ENCODE peak calls at places on chromosome 3, in five cellular contexts. O, Y, Q, E and P are unnamed samples.

GRCh38 chr3:25944328-25944727 is 154.4 kb downstream of the OXSM start:
- DNase-seq in E (no peak), Q (no peak), O (no peak), Y (no peak), P (no peak)

GRCh38 chr3:69160525-69160924 is 38.1 kb upstream of the LMOD3 start:
- DNase-seq in E (no peak), Y (no peak), O (no peak), Q (no peak), P (no peak)

GRCh38 chr3:194592798-194593752 is 40.1 kb downstream of the TMEM44 start:
- DNase-seq in Q (peak), E (no peak), Y (no peak), O (no peak), P (no peak)

GRCh38 chr3:189142527-189142926 is 29.2 kb upstream of the TPRG1 start:
- DNase-seq in O (no peak), E (no peak), Q (no peak), Y (no peak), P (no peak)

GRCh38 chr3:28726840-28727239 is 378.2 kb upstream of the AZI2 start:
- DNase-seq in Y (peak), O (no peak), E (no peak), Q (peak), P (peak)

GRCh38 chr3:48069339-48069738 is 53.1 kb upstream of the MAP4 start:
- DNase-seq in E (no peak), Y (no peak), Q (no peak), O (no peak), P (no peak)

GRCh38 chr3:50617096-50617791 is at the start of gene MAPKAPK3:
- DNase-seq in E (peak), Q (peak), Y (peak), O (no peak), P (peak)

GRCh38 chr3:162165346-162165745 is 668.7 kb downstream of the OTOL1 start:
- DNase-seq in Q (no peak), O (no peak), E (no peak), Y (no peak), P (no peak)

GRCh38 chr3:19540464-19540863 is 392.2 kb downstream of the KCNH8 start:
- DNase-seq in O (no peak), Q (no peak), E (no peak), Y (no peak), P (no peak)

GRCh38 chr3:168162172-168162571 is 66.4 kb upstream of the GOLIM4 start:
- DNase-seq in O (no peak), Y (no peak), Q (no peak), E (no peak), P (no peak)

GRCh38 chr3:8962226-8962861 is 928 bp downstream of the RAD18 start:
- DNase-seq in Y (no peak), E (no peak), Q (no peak), O (no peak), P (no peak)

GRCh38 chr3:128681277-128681829 is 30.7 kb upstream of the RPN1 start:
- DNase-seq in E (no peak), Y (no peak), O (no peak), Q (no peak), P (no peak)

GRCh38 chr3:757711-758110 is 335.1 kb upstream of the CNTN6 start:
- DNase-seq in O (no peak), Q (no peak), Y (no peak), E (no peak), P (no peak)

GRCh38 chr3:114498779-114499370 is 205.0 kb downstream of the TIGIT start:
- DNase-seq in Y (peak), O (no peak), E (no peak), Q (no peak), P (no peak)

GRCh38 chr3:43765417-43766030 is 74.8 kb downstream of the ABHD5 start:
- DNase-seq in O (no peak), Y (no peak), Q (no peak), E (no peak), P (no peak)

GRCh38 chr3:67647390-67647878 is 7.0 kb downstream of the SUCLG2 start:
- DNase-seq in Q (peak), Y (peak), E (no peak), O (peak), P (peak)

GRCh38 chr3:139520028-139520737 is 19.4 kb downstream of the RBP1 start:
- DNase-seq in Q (no peak), O (peak), E (no peak), Y (no peak), P (peak)

GRCh38 chr3:120435621-120436020 is 15.2 kb downstream of the FSTL1 start:
- DNase-seq in O (no peak), E (no peak), Q (no peak), Y (no peak), P (no peak)

GRCh38 chr3:179768080-179768479 is 115.2 kb downstream of the USP13 start:
- DNase-seq in Q (no peak), O (no peak), E (no peak), Y (no peak), P (peak)

GRCh38 chr3:56125358-56126005 is 342.8 kb downstream of the ERC2 start:
- DNase-seq in Q (no peak), O (no peak), E (peak), Y (no peak), P (no peak)

GRCh38 chr3:64151335-64151871 is 73.9 kb downstream of the PRICKLE2 start:
- DNase-seq in E (no peak), Y (no peak), O (no peak), Q (no peak), P (no peak)

GRCh38 chr3:130242850-130243569 is 102.5 kb upstream of the COL6A5 start:
- DNase-seq in Q (no peak), Y (peak), O (no peak), E (no peak), P (no peak)

GRCh38 chr3:124078978-124079911 is 87.3 kb upstream of the ROPN1 start:
- DNase-seq in E (no peak), Q (no peak), O (no peak), Y (peak), P (no peak)

GRCh38 chr3:149983628-149984027 is 12.9 kb upstream of the PFN2 start:
- DNase-seq in O (no peak), E (no peak), Y (no peak), Q (no peak), P (no peak)

GRCh38 chr3:72782521-72782920 is 65.7 kb downstream of the SHQ1 start:
- DNase-seq in O (no peak), E (no peak), Q (no peak), Y (no peak), P (no peak)

GRCh38 chr3:127690823-127691452 is 18.2 kb downstream of the ABTB1 start:
- DNase-seq in O (no peak), Y (peak), E (no peak), Q (peak), P (no peak)

GRCh38 chr3:167318306-167318705 is 61.8 kb downstream of the ZBBX start:
- DNase-seq in Q (no peak), O (no peak), E (no peak), Y (no peak), P (no peak)

GRCh38 chr3:49162751-49163419 is 3.2 kb downstream of the CCDC71 start:
- DNase-seq in Q (no peak), E (no peak), O (no peak), Y (no peak), P (no peak)

GRCh38 chr3:40292637-40293036 is 16.9 kb upstream of the EIF1B start:
- DNase-seq in Q (no peak), O (no peak), E (no peak), Y (no peak), P (no peak)

GRCh38 chr3:171556133-171556532 is 95.9 kb upstream of the TNIK start:
- DNase-seq in E (no peak), Y (no peak), O (no peak), Q (no peak), P (no peak)

GRCh38 chr3:8668216-8668615 is 23.6 kb upstream of the SSUH2 start:
- DNase-seq in O (no peak), Y (no peak), E (no peak), Q (no peak), P (no peak)

GRCh38 chr3:184459355-184459754 is 79.5 kb downstream of the CHRD start:
- DNase-seq in E (no peak), Q (peak), Y (no peak), O (no peak), P (no peak)

GRCh38 chr3:20254268-20255117 is 68.5 kb upstream of the SGO1 start:
- DNase-seq in Y (no peak), Q (no peak), O (no peak), E (no peak), P (no peak)

GRCh38 chr3:1699361-1699920 is 399.2 kb upstream of the CNTN4 start:
- DNase-seq in O (no peak), E (peak), Y (no peak), Q (no peak), P (no peak)

GRCh38 chr3:194137314-194138097 is 1.6 kb downstream of the HES1 start:
- DNase-seq in E (peak), Q (peak), O (no peak), Y (peak), P (peak)

GRCh38 chr3:43199645-43200036 is 86.7 kb upstream of the SNRK start:
- DNase-seq in O (no peak), Q (no peak), Y (no peak), E (no peak), P (no peak)

GRCh38 chr3:123481071-123481470 is 32.2 kb upstream of the ADCY5 start:
- DNase-seq in Q (no peak), O (no peak), Y (no peak), E (no peak), P (no peak)

GRCh38 chr3:125054436-125055164 is 1.2 kb downstream of the HEG1 start:
- DNase-seq in E (no peak), Y (peak), Q (no peak), O (no peak), P (no peak)

GRCh38 chr3:187077537-187077936 is 61.8 kb downstream of the RPL39L start:
- DNase-seq in Q (no peak), Y (no peak), O (no peak), E (no peak), P (no peak)
- TF ChIP-seq POLR2AphosphoS5 in Q (no peak), Y (peak), O (no peak), E (no peak), P (no peak)

DNA sequence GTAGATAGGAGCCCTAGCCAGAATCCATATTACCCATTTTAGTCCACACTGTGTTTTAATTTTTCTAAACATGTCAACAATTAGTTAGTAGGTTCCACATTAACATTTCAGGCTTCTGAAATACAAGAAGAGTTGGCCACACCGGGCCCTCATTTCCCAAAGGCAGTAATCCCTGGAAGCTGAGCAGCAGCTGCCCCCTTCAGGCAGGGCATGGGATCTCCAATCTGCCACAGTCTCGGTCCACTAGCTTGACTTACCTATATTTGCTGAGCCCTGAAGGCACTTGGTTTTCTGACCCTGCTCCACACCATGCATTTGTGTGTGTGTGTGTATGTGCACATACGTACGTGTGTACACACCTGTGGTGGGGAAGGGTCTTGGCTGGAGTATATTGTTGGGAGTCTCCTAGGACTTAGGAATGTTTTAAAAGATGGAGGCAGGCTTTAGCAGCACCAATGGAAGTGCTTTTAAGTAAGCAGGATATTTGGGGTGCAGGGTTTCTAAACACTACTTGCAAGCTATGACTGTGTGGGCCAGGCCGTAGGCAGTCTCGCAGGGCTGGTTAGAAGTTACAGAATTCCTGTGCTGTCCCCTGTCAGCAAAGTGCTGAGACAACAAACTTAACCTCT is 71.2 kb upstream of the SOX14 start:
- DNase-seq in E (no peak), O (no peak), Y (peak), Q (no peak), P (no peak)
- TF ChIP-seq CTCF in E (no peak), O (peak), Y (peak), Q (no peak), P (no peak)

DNA sequence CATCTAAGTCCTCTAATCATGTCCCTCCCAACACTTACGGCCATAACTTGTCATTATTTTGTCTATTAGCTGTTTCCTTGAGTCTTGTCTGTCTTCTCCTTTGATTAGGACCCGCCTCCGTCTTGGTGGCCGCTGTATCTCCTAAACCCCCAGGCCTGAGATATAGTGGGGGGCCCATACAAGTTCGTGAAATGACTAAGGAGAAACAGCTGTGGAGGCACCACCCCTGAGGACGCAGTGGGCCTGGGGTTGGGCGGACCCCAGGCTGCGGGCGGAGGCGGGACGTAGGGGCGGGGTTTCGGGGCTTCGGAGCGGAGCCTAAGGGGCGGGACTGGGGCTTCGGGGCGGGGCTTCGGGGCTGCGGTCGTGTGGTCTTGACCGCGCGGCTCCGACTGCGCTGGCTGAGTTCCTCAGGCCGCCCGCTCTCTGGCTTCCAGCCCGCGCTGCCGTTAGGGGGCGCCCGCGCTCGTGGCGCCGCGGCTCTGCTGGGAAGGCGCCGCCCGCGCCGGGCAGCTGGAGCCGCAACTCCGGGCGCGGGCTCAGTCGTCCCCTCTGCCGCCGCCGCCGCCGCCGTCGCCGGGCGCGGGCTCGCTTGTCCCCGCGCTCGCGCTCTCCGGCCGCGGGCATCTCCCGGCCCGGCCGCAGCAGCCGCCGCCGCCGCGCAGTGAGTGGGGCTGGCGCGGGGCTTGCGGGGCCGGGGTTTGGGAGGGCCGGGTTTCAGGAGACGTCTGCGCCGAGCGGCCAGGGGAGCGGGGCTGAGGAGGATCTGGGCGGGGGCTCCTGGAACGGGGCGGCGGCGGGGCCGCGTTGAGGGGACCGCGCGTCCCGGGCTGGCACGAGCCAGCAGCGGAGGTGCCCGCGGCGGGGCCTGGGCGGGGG is at the start of gene KCTD6:
- DNase-seq in O (peak), Y (peak), Q (peak), E (peak), P (peak)
- TF ChIP-seq EP300 in O (no peak), Y (peak), Q (no peak), E (no peak), P (no peak)

DNA sequence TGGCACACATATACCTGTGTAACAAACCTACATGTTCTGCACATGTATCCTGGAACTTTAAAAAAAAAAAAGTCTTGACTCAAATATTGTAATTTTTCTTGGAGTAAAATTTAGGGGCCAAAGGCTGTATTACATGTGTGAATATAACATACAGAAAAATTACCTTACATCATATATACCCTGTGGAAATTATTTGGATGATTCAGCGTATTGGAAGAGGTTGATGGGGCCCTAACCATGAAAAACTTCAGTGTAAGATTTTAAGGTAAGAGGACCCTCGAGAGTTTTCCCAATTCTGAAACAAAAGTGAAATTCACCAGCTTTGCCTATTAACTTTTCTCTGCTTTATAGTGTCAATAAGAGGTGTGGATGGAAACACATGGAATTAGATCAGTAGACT is 56.4 kb downstream of the UBE2E2 start:
- DNase-seq in Q (no peak), O (no peak), E (no peak), Y (no peak), P (no peak)
- TF ChIP-seq POLR2AphosphoS5 in Q (no peak), O (no peak), E (no peak), Y (no peak), P (no peak)

DNA sequence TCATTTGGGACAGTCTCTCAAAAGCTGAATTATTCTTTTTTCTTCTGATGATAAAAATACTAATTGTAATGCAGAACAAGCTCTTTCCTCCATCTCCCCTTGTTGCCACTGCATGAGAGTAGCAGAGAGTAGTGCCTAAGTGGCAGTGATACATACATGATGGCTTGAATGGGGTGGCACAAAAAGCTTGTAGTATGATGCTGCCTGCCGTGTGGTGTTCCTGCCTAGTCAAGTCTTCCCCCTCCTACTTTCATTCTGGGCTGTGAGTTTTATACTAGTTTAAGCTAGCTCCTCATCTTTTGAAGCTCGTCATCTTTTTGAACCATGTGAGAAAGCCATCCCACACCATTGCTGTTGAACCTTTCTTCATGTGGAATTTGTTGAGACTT is 230.5 kb downstream of the NFKBIZ start:
- DNase-seq in Y (no peak), O (no peak), Q (no peak), E (no peak), P (no peak)
- TF ChIP-seq CTCF in Y (no peak), O (no peak), Q (no peak), E (no peak), P (no peak)

GRCh38 chr3:138308783-138309182 is 20.9 kb downstream of the NME9 start:
- DNase-seq in E (no peak), O (no peak), Q (no peak), Y (no peak), P (no peak)

GRCh38 chr3:138300657-138301056 is 29.0 kb downstream of the NME9 start:
- DNase-seq in Y (no peak), O (peak), Q (no peak), E (no peak), P (no peak)

GRCh38 chr3:138307896-138308295 is 21.8 kb downstream of the NME9 start:
- DNase-seq in E (no peak), Y (no peak), Q (no peak), O (peak), P (no peak)

GRCh38 chr3:138303474-138303873 is 26.2 kb downstream of the NME9 start:
- DNase-seq in E (no peak), Y (no peak), O (peak), Q (no peak), P (no peak)
- TF ChIP-seq EP300 in E (no peak), Y (no peak), O (no peak), Q (no peak), P (no peak)

DNA sequence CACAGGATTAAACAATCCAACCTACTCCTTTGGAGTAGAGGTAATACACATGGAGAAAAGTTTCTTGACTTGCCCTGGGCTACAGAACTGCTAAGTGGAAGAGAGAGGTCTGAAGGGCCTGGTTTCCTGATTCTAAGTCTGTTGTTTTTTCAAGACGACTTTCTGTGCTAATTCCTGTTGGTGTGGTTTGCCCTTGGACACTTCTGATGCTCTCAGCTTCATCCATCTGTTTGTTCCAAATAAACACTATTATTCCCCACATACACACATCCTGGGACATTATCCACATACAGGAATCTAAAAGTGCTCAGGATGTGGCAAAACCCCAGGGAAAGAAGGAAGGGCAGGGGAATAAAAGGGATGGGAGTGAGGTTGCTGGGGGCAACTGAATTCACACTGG is 393.5 kb upstream of the TBL1XR1 start:
- DNase-seq in Q (no peak), O (no peak), Y (no peak), E (no peak), P (no peak)
- TF ChIP-seq POLR2AphosphoS5 in Q (no peak), O (no peak), Y (no peak), E (no peak), P (no peak)

DNA sequence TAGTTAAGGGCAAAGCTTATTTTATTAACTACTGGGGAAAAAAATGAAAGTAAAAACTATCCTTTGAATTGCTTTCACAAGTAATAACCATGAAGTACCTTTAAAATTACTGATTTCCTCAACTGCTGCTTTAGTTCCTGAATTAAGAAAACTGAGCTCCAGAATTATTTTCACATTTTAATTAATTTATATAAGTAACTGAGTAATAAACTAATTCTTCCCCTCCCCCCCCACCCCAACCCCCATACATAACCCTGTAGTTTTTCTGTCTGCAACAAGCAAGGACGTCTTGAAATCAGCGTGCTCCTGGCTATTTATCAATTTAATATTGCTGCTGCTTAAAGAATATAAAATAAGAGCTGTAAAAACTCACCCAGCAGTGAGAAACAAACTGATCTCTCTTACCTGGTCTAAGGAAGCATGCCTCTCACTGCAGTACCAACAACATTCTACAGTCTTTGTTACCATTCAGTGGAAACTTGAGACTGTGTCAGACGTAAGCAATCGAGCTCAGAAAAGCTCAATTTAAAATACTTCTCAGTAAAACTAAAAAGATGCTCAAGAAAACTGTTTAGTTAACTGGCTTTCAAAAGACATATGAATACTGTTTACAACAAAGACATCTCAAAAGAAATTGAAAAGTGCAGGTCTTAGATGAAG is 121.0 kb downstream of the TFDP2 start:
- DNase-seq in Q (no peak), Y (no peak), E (no peak), O (no peak), P (peak)
- TF ChIP-seq CTCF in Q (peak), Y (no peak), E (no peak), O (peak), P (peak)